ENCODE peak calls at places on chromosomes 6 and 20, in four cellular contexts. Y, Z, F and D are unnamed samples.

GRCh38 chr6:39451831-39452230 is 129.3 kb upstream of the KCNK16 start:
- DNase-seq in Y (peak), Z (no peak), F (no peak), D (no peak)

GRCh38 chr6:93407186-93407585 is 12.2 kb downstream of the EPHA7 start:
- DNase-seq in Y (no peak), Z (no peak), F (no peak), D (no peak)

GRCh38 chr20:18831830-18832229 is 18.2 kb downstream of the SCP2D1 start:
- DNase-seq in Y (no peak), Z (no peak), F (no peak), D (no peak)

GRCh38 chr6:138468320-138469015 is 30.8 kb downstream of the NHSL1 start:
- DNase-seq in Y (no peak), Z (no peak), F (peak), D (no peak)

GRCh38 chr6:100512203-100512862 is 47.6 kb upstream of the SIM1 start:
- DNase-seq in Y (no peak), Z (no peak), F (no peak), D (no peak)

GRCh38 chr6:149897015-149897697 is 757 bp downstream of the RAET1E start:
- DNase-seq in Y (no peak), Z (no peak), F (no peak), D (no peak)

GRCh38 chr6:166045173-166045957 is 122.3 kb downstream of the TBXT start:
- DNase-seq in Y (no peak), Z (no peak), F (no peak), D (no peak)

GRCh38 chr6:161242779-161243693 is 30.8 kb downstream of the AGPAT4 start:
- DNase-seq in Y (no peak), Z (no peak), F (no peak), D (no peak)

GRCh38 chr6:7145269-7146078 is 37.7 kb downstream of the RREB1 start:
- DNase-seq in Y (no peak), Z (no peak), F (no peak), D (no peak)

GRCh38 chr6:90644492-90644891 is 57.6 kb upstream of the MAP3K7 start:
- DNase-seq in Y (no peak), Z (no peak), F (no peak), D (no peak)

GRCh38 chr20:33704197-33704924 is 15.7 kb downstream of the PXMP4 start:
- DNase-seq in Y (no peak), Z (no peak), F (no peak), D (no peak)

GRCh38 chr6:4185419-4185818 is 50.0 kb upstream of the ECI2 start:
- DNase-seq in Y (no peak), Z (no peak), F (no peak), D (no peak)

GRCh38 chr6:21185849-21186478 is 407.6 kb upstream of the SOX4 start:
- DNase-seq in Y (no peak), Z (no peak), F (no peak), D (no peak)
- TF ChIP-seq BHLHE40 in Y (no peak), Z (no peak), F (no peak), D (no peak)

GRCh38 chr6:55497694-55498093 is 81.3 kb downstream of the HMGCLL1 start:
- DNase-seq in Y (no peak), Z (no peak), F (no peak), D (no peak)
- TF ChIP-seq FOXM1 in Y (no peak), Z (no peak), F (no peak), D (no peak)

DNA sequence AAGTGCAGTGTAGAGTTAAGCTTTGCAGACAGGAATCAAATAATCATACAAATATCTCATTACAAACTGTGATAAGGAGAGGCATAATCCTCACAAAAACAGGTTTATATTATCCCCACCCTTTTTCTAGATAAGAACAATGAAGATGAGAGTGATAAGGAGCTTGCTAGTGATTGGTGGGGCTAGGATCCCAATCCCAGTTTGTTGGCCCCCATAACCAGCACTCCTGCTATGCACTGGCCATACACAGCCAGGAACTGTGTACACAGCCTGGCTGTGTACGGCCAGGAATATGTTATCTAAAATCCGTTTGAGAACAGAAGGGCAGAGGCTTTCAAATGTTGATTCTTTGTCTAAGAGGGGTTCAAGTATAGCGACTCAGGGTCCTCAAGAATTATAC is 180.6 kb downstream of the EYA2 start:
- DNase-seq in Y (no peak), Z (no peak), F (no peak), D (no peak)
- TF ChIP-seq BHLHE40 in Y (no peak), Z (no peak), F (no peak), D (no peak)

DNA sequence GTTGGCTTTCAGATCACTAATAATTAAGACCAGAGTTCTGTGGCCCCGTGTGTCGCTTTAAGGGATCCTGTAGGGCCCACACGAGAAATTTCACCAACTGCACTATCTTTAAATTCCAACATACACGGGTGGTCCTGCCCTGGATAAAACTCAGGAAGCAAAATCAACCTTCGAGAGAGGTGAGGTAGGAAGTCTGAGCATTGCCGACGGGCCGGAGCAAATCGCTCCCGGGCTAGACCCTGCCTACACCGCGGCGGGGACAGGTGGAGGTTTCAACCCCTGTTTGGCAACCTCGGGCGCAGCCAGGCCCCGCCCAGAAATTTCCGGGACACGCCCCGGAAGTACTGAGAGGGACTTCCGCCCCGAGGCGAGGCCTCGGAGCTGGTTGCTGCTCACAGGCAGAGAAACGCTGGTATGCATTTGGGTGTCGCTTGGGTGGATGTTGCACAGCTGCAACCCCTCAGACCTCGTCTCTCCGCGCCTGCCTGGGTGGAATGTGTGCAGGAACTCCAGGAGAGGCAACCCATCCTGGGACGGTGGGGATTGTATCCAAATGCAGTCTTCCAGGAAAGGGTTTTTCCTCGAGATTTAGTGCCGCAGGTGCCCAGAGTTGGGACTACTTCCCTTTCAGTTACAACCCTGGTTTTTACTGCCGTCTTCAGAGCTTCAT is 19.9 kb downstream of the ZKSCAN8 start:
- DNase-seq in Y (peak), Z (peak), F (peak), D (peak)
- TF ChIP-seq FOXM1 in Y (no peak), Z (no peak), F (no peak), D (no peak)

GRCh38 chr6:148868314-148868713 is 121.5 kb downstream of the UST start:
- DNase-seq in Y (no peak), Z (no peak), F (no peak), D (no peak)
- TF ChIP-seq BHLHE40 in Y (no peak), Z (no peak), F (no peak), D (no peak)

DNA sequence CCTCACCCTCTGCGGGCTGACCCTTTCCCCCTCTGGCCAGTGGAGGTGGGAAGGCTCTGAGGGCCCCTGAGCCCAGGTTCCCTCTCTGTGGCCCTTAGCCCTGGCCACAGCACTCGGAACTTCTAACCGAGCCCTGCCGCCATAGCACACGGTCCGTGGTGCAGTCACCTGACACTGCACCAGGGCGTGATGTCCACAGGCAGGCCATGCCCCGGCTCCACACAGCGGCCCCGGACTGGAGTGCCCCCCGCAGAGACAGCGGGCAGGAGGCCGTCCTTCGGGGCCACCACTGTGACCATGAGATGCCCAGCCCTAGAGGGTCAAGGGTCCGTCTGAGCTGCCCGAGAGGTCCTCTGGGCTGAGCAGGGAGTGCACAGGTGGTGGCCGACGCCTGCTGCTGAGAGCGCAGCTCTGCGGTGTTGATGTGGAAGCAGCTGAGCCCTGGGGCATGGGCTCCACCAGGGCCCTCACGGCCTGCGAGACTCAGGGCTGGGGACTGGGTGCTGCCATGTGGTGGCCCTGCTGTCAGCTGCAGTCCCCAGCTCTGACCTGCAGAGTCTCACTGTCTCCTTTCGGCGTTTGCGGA is 11.2 kb upstream of the BHLHE23 start:
- DNase-seq in Y (no peak), Z (no peak), F (no peak), D (no peak)
- TF ChIP-seq FOXM1 in Y (no peak), Z (no peak), F (no peak), D (no peak)

GRCh38 chr6:139480356-139480833 is 105.9 kb upstream of the CITED2 start:
- DNase-seq in Y (no peak), Z (no peak), F (peak), D (no peak)

GRCh38 chr6:139485742-139486475 is 111.5 kb upstream of the CITED2 start:
- DNase-seq in Y (no peak), Z (no peak), F (no peak), D (no peak)

GRCh38 chr6:139482184-139482751 is 107.8 kb upstream of the CITED2 start:
- DNase-seq in Y (no peak), Z (no peak), F (no peak), D (no peak)

GRCh38 chr6:139485185-139485584 is 110.7 kb upstream of the CITED2 start:
- DNase-seq in Y (no peak), Z (no peak), F (no peak), D (no peak)

GRCh38 chr6:139483082-139483481 is 108.6 kb upstream of the CITED2 start:
- DNase-seq in Y (no peak), Z (no peak), F (no peak), D (no peak)
- TF ChIP-seq BHLHE40 in Y (no peak), Z (no peak), F (no peak), D (no peak)

GRCh38 chr6:79574636-79575035 is 37.4 kb upstream of the LCA5 start:
- DNase-seq in Y (no peak), Z (no peak), F (peak), D (no peak)

GRCh38 chr6:79570129-79570801 is 33.0 kb upstream of the LCA5 start:
- DNase-seq in Y (no peak), Z (no peak), F (peak), D (no peak)

DNA sequence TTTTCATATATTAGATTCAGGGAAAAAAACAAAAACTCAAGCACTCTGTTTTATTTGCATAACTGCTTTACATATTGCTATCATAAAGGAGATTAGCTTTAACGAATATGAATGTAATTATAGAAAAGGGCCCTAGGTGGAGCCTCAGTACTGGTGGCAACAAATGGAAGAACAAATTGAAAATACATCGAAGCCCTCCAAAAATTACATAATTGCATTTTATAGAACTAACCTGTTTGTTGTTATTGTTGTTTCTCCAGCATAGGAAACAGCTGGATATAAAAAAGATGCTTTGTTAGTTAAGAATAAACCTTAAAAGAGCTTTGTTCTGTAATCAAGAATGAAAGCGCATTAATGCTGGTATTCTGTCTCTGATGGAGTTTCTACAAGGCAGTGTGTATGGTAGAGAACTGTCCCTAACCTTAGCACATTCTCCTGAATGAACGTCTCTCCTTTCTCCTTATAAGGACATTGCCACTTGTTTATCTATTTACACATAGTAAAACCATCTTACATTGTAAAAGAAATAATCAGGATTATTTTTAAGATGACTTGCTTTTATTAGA is 33.7 kb upstream of the LCA5 start:
- DNase-seq in Y (peak), Z (no peak), F (peak), D (peak)
- TF ChIP-seq FOXM1 in Y (no peak), Z (no peak), F (no peak), D (no peak)

GRCh38 chr6:31041372-31041974 is 31.2 kb downstream of the MUC22 start:
- DNase-seq in Y (no peak), Z (no peak), F (peak), D (no peak)
- TF ChIP-seq BHLHE40 in Y (no peak), Z (no peak), F (no peak), D (no peak)

DNA sequence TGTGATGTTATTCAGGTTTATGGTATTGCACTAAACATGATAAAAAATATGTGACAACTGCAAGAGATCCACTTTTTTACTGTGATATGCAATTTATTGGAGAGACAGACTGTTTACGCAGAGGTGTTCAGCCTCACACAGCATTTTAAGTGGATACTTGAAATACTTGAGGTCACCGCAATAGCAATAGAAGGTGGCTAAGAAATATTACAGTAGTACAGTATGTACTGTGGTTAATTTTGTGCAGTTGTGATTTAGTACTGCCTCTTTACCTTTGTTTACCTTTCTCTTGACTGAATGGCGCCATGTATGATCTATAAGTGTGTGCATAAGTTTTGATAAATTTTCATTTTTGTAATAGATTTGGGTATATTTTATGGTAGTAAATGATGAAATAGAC is 17.4 kb downstream of the MACROD2 start:
- DNase-seq in Y (no peak), Z (no peak), F (no peak), D (no peak)
- TF ChIP-seq FOXM1 in Y (no peak), Z (no peak), F (no peak), D (no peak)